ENCODE peak calls at places on chromosomes 6 and 20, in five cellular contexts. L is endodermal cell, Z is Panc1, N is SK-N-SH, U is upper lobe of right lung. H is an unnamed sample. For H3K27me3 and H3K36me3, the result is how much of the 10 kb centered on the place peaks cover.

GRCh38 chr6:63663147-63663877 is 27.7 kb downstream of the PHF3 start:
- DNase-seq in L (no peak), U (no peak), Z (no peak), N (no peak), H (no peak)

GRCh38 chr6:115091461-115091860 is 748.6 kb upstream of the HS3ST5 start:
- DNase-seq in U (no peak), L (no peak), Z (no peak), N (no peak), H (no peak)

GRCh38 chr6:79630400-79630882 is 688 bp upstream of the SH3BGRL2 start:
- DNase-seq in N (no peak), L (no peak), U (no peak), Z (no peak), H (no peak)

GRCh38 chr6:134026597-134026996 is 25.8 kb downstream of the SLC2A12 start:
- DNase-seq in L (no peak), N (no peak), Z (no peak), U (no peak), H (no peak)

GRCh38 chr6:116682334-116682712 is 1.3 kb downstream of the KPNA5 start:
- DNase-seq in U (no peak), L (no peak), Z (no peak), N (peak), H (peak)

GRCh38 chr6:153965996-153966395 is 73.0 kb upstream of the OPRM1 start:
- DNase-seq in U (no peak), L (no peak), N (no peak), Z (no peak), H (no peak)

GRCh38 chr20:51736947-51737346 is 31.2 kb downstream of the ATP9A start:
- DNase-seq in N (no peak), U (no peak), Z (no peak), L (no peak), H (no peak)

GRCh38 chr6:34888874-34889555 is at the start of gene ANKS1A:
- DNase-seq in L (peak), U (peak), N (peak), Z (no peak), H (peak)

GRCh38 chr6:69179681-69180080 is 544.6 kb downstream of the ADGRB3 start:
- DNase-seq in L (peak), N (no peak), U (peak), Z (no peak), H (no peak)

GRCh38 chr6:22313796-22314195 is 17.0 kb upstream of the PRL start:
- DNase-seq in N (no peak), U (no peak), L (no peak), Z (no peak), H (no peak)

GRCh38 chr6:27902335-27903314 is 9.6 kb downstream of the OR2B2 start:
- DNase-seq in N (peak), U (peak), Z (no peak), L (peak), H (peak)

GRCh38 chr6:156977527-156978291 is 200.5 kb downstream of the ARID1B start:
- DNase-seq in N (no peak), Z (no peak), L (no peak), U (no peak), H (no peak)

GRCh38 chr20:53582574-53583351 is 10.9 kb downstream of the ZNF217 start:
- DNase-seq in N (peak), L (peak), Z (no peak), U (no peak), H (no peak)

GRCh38 chr6:9250852-9251251 is 815.5 kb upstream of the SLC35B3 start:
- DNase-seq in L (peak), N (peak), U (no peak), Z (peak), H (peak)

GRCh38 chr20:13671500-13672288 is 33.0 kb upstream of the TASP1 start:
- DNase-seq in Z (no peak), L (no peak), U (no peak), N (no peak), H (no peak)

GRCh38 chr6:169159331-169159730 is 94.3 kb downstream of the THBS2 start:
- DNase-seq in L (no peak), U (no peak), Z (no peak), N (no peak), H (no peak)

GRCh38 chr6:85344996-85345395 is 104.9 kb upstream of the NT5E start:
- DNase-seq in U (no peak), N (no peak), L (no peak), Z (no peak), H (no peak)

GRCh38 chr6:18742406-18742805 is 355.3 kb downstream of the RNF144B start:
- DNase-seq in L (no peak), U (no peak), Z (peak), N (no peak), H (no peak)

GRCh38 chr20:60224914-60225313 is 266.7 kb downstream of the CDH26 start:
- DNase-seq in N (peak), U (no peak), L (peak), Z (no peak), H (peak)

GRCh38 chr20:56799187-56799586 is 170.1 kb downstream of the TFAP2C start:
- DNase-seq in U (no peak), Z (no peak), N (no peak), L (no peak), H (no peak)

GRCh38 chr6:20115269-20116005 is 96.8 kb downstream of the MBOAT1 start:
- DNase-seq in L (no peak), N (no peak), Z (no peak), U (no peak), H (no peak)

GRCh38 chr6:67640462-67640861 is 994.6 kb upstream of the ADGRB3 start:
- DNase-seq in Z (no peak), N (no peak), L (no peak), U (no peak), H (no peak)

GRCh38 chr6:10771371-10771894 is 23.8 kb downstream of the TMEM14B start:
- DNase-seq in U (no peak), L (no peak), N (no peak), Z (no peak), H (no peak)

GRCh38 chr6:132399376-132400074 is 1.8 kb downstream of the MOXD1 start:
- DNase-seq in Z (no peak), L (no peak), U (no peak), N (no peak), H (no peak)

GRCh38 chr6:41372526-41373366 is 37.3 kb downstream of the NCR2 start:
- DNase-seq in Z (no peak), N (peak), U (no peak), L (peak), H (peak)

GRCh38 chr6:41374618-41375590 is 39.5 kb downstream of the NCR2 start:
- DNase-seq in U (no peak), Z (no peak), N (peak), L (peak), H (peak)

GRCh38 chr6:41373919-41374617 is 38.7 kb downstream of the NCR2 start:
- DNase-seq in L (peak), N (peak), U (no peak), Z (no peak), H (peak)

GRCh38 chr6:41371992-41372525 is 36.7 kb downstream of the NCR2 start:
- DNase-seq in L (peak), Z (no peak), U (no peak), N (peak), H (peak)

DNA sequence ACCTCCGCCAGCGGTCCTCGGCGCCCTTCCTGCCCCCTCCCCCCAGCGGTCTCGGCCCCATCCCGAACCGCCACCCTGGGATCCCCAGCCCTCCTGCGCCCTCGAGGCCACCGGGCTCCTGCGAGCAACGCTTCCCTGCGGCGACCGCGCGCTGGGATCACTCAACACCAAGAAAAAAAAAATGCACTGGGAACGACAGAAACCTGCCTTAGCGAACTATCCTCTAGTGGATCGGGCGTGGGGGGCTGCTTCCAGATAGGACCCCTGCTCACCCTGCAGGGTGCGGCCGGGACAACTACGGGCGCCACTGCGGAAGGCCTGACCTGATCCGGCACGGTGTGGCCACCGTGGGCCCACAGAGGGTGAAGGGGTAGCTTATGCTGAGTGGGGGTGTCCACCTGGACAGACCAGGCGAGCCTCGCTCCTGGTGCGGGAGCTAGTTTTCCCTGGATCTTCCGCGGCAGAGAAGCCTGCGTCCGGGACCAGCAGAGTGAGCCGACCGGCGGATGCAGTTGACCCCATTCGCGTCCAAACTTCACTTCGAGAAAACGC is 38.0 kb downstream of the NCR2 start:
- DNase-seq in Z (no peak), N (peak), U (no peak), L (no peak), H (peak)
- H3K27me3 ChIP-seq in Z (under half), N (half or more), U (half or more), L (half or more), H (half or more)

GRCh38 chr6:158868122-158868480 is 48.9 kb upstream of the EZR start:
- DNase-seq in U (no peak), L (no peak), N (no peak), Z (no peak), H (no peak)

GRCh38 chr6:158867381-158868121 is 48.4 kb upstream of the EZR start:
- DNase-seq in U (no peak), L (peak), Z (no peak), N (no peak), H (no peak)

GRCh38 chr6:158869010-158869603 is 49.9 kb upstream of the EZR start:
- DNase-seq in N (no peak), U (no peak), L (no peak), Z (no peak), H (no peak)

GRCh38 chr6:158869604-158870417 is 50.6 kb upstream of the EZR start:
- DNase-seq in U (peak), Z (peak), L (peak), N (peak), H (peak)

DNA sequence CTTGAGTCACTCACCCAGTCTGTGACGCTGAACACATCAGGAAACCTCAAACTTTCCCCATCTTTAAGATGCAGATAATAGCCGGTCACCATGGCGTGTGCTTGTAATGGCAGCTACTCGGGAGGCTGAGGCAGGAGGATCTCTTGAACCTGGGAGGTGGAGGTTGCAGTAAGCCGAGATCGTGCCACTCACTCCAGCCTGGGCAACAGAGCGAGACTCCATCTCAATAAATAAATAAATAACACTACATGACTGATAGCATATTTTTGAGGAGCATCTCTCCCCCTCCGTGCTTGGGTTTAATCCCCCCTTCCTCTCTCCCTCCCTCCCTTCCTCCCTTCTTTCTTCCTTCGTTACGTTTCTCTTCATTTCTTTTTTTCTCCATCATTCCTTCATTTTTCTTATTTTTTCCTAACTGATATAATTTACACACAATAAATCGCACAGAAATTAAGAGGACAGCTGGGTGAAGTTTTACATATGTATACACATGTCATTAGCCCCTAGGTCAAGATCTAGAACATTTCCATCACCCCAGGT is 51.3 kb upstream of the EZR start:
- DNase-seq in N (no peak), Z (no peak), L (no peak), U (no peak), H (no peak)
- H3K4me3 ChIP-seq in N (peak), Z (peak), L (peak), U (peak), H (peak)

GRCh38 chr6:52502306-52503029 is 74.4 kb downstream of the TRAM2 start:
- DNase-seq in N (no peak), Z (no peak), L (no peak), U (no peak), H (no peak)

GRCh38 chr6:52504778-52505127 is 72.1 kb downstream of the TRAM2 start:
- DNase-seq in L (no peak), Z (no peak), U (no peak), N (no peak), H (no peak)

GRCh38 chr6:52505726-52506501 is 70.9 kb downstream of the TRAM2 start:
- DNase-seq in Z (no peak), U (no peak), L (peak), N (peak), H (peak)

GRCh38 chr6:52503853-52504777 is 72.7 kb downstream of the TRAM2 start:
- DNase-seq in U (peak), L (peak), Z (peak), N (peak), H (no peak)

GRCh38 chr6:52503344-52503747 is 73.5 kb downstream of the TRAM2 start:
- DNase-seq in U (no peak), L (peak), Z (no peak), N (peak), H (peak)
- H3K36me3 ChIP-seq in U (under half), L (under half), Z (under half), N (half or more), H (under half)

DNA sequence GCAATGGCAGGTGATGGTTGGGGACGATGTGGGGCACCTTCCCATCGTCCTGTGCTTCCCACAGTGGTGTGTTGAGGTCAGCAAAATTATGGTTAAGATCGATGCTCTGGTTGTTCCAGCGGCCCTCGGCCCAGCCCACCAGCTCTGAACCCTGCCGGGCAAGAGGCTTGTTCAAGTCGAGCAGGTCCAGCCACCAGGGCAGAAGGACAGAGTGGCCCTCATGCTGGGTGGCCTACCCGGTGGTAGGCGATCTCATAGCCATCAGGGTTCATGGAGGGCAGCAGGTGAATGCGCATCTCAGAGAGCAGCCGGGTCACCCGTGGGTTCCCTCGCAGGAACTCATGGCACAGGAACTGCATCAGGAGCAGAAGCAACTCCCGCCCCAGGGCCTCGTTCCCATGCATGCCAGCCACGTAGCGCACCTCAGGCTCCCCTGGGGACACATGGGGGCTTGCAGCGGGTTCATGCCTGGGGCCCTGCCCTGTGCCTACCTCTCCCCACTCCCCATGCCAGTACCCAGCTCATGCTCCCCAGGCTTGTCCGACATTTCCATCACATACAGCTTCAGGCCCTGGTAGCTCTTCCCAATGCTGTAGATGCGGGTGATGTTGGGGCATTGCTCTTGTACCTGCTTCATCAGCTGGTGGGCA is 4.3 kb downstream of the CPXM1 start:
- DNase-seq in U (no peak), N (no peak), L (no peak), Z (no peak), H (no peak)
- H3K27me3 ChIP-seq in U (under half), N (under half), L (under half), Z (under half), H (under half)

GRCh38 chr20:47335251-47336012 is 21.1 kb downstream of the ZMYND8 start:
- DNase-seq in U (no peak), N (no peak), Z (no peak), L (no peak), H (no peak)
- H3K4me3 ChIP-seq in U (no peak), N (no peak), Z (no peak), L (no peak), H (no peak)

GRCh38 chr20:58985656-58986055 is 4.6 kb downstream of the NELFCD start:
- DNase-seq in U (no peak), L (no peak), Z (no peak), N (no peak), H (no peak)

GRCh38 chr20:58987790-58988564 is 6.9 kb downstream of the NELFCD start:
- DNase-seq in U (no peak), L (peak), Z (no peak), N (no peak), H (no peak)

GRCh38 chr20:58984691-58985090 is 3.6 kb downstream of the NELFCD start:
- DNase-seq in L (peak), U (no peak), N (no peak), Z (no peak), H (no peak)

GRCh38 chr20:58986968-58987517 is 6.0 kb downstream of the NELFCD start:
- DNase-seq in L (peak), U (no peak), Z (no peak), N (peak), H (no peak)

GRCh38 chr20:58986286-58986967 is 5.4 kb downstream of the NELFCD start:
- DNase-seq in Z (no peak), L (peak), U (no peak), N (no peak), H (no peak)
- H3K36me3 ChIP-seq in Z (under half), L (half or more), U (half or more), N (half or more), H (under half)

H was measured in H7.